ENCODE peak calls at places on chromosomes 12 and 14, in four cellular contexts. One of them, this sample, is unnamed.

GRCh38 chr14:36450550-36450949 is 69.5 kb downstream of the NKX2-1 start:
- DNase-seq in HepG2: no peak
- DNase-seq in K562: no peak
- DNase-seq in GM12891: no peak
- DNase-seq in this sample: no peak

GRCh38 chr12:21073129-21073528 is 57.9 kb upstream of the SLCO1B1 start:
- DNase-seq in GM12891: no peak
- DNase-seq in HepG2: no peak
- DNase-seq in K562: no peak
- DNase-seq in this sample: no peak

GRCh38 chr12:130396667-130397066 is 59.0 kb downstream of the PIWIL1 start:
- DNase-seq in K562: no peak
- DNase-seq in HepG2: no peak
- DNase-seq in GM12891: no peak
- DNase-seq in this sample: no peak

GRCh38 chr12:5200276-5201087 is 156.8 kb downstream of the KCNA5 start:
- DNase-seq in HepG2: peak; percentile 18
- DNase-seq in GM12891: peak; percentile 32
- DNase-seq in K562: peak; percentile 74
- DNase-seq in this sample: peak; percentile 30

GRCh38 chr12:99056186-99056585 is 411.1 kb downstream of the APAF1 start:
- DNase-seq in HepG2: no peak
- DNase-seq in K562: no peak
- DNase-seq in GM12891: no peak
- DNase-seq in this sample: no peak

GRCh38 chr12:3896851-3897351 is 23.7 kb upstream of the PARP11 start:
- DNase-seq in K562: no peak
- DNase-seq in GM12891: no peak
- DNase-seq in HepG2: no peak
- DNase-seq in this sample: no peak

GRCh38 chr12:2248087-2248900 is 195.5 kb downstream of the CACNA1C start:
- DNase-seq in HepG2: peak; percentile 92
- DNase-seq in GM12891: no peak
- DNase-seq in K562: no peak
- DNase-seq in this sample: no peak

GRCh38 chr14:39666386-39666785 is 234.2 kb upstream of the FBXO33 start:
- DNase-seq in GM12891: no peak
- DNase-seq in HepG2: no peak
- DNase-seq in K562: no peak
- DNase-seq in this sample: no peak

GRCh38 chr14:24630087-24630871 is 3.7 kb downstream of the GZMB start:
- DNase-seq in HepG2: no peak
- DNase-seq in K562: no peak
- DNase-seq in GM12891: no peak
- DNase-seq in this sample: no peak

GRCh38 chr14:75335588-75335987 is 57.0 kb downstream of the FOS start:
- DNase-seq in GM12891: no peak
- DNase-seq in HepG2: no peak
- DNase-seq in K562: no peak
- DNase-seq in this sample: no peak

GRCh38 chr12:45076417-45077031 is 25.6 kb upstream of the DBX2 start:
- DNase-seq in HepG2: no peak
- DNase-seq in K562: no peak
- DNase-seq in GM12891: no peak
- DNase-seq in this sample: no peak

GRCh38 chr12:6372403-6373003 is 2.9 kb downstream of the SCNN1A start:
- DNase-seq in GM12891: no peak
- DNase-seq in HepG2: peak; percentile 91
- DNase-seq in K562: no peak
- DNase-seq in this sample: no peak

GRCh38 chr12:56521590-56522371 is at the start of gene RBMS2:
- DNase-seq in K562: peak; percentile 47
- DNase-seq in HepG2: peak; percentile 59
- DNase-seq in GM12891: peak; percentile 24
- DNase-seq in this sample: no peak

GRCh38 chr12:65875635-65876034 is 51.4 kb downstream of the HMGA2 start:
- DNase-seq in GM12891: no peak
- DNase-seq in K562: no peak
- DNase-seq in HepG2: no peak
- DNase-seq in this sample: no peak

GRCh38 chr12:132772551-132772950 is 10.9 kb upstream of the ANKLE2 start:
- DNase-seq in HepG2: no peak
- DNase-seq in K562: no peak
- DNase-seq in GM12891: peak; percentile 72
- DNase-seq in this sample: no peak

GRCh38 chr14:50047274-50047676 is 69.1 kb downstream of the VCPKMT start:
- DNase-seq in GM12891: peak; percentile 46
- DNase-seq in HepG2: peak; percentile 79
- DNase-seq in K562: no peak
- DNase-seq in this sample: peak; percentile 50

GRCh38 chr12:18421840-18422239 is 160.5 kb downstream of the PIK3C2G start:
- DNase-seq in HepG2: no peak
- DNase-seq in K562: no peak
- DNase-seq in GM12891: no peak
- DNase-seq in this sample: no peak

GRCh38 chr12:124909831-124910560 is 4.5 kb downstream of the UBC start:
- DNase-seq in GM12891: no peak
- DNase-seq in K562: no peak
- DNase-seq in HepG2: no peak
- DNase-seq in this sample: no peak

GRCh38 chr12:41521872-41522379 is 333.8 kb downstream of the PDZRN4 start:
- DNase-seq in GM12891: no peak
- DNase-seq in HepG2: no peak
- DNase-seq in K562: no peak
- DNase-seq in this sample: no peak

GRCh38 chr14:93337143-93337753 is 4.4 kb upstream of the BTBD7 start:
- DNase-seq in GM12891: no peak
- DNase-seq in HepG2: no peak
- DNase-seq in K562: no peak
- DNase-seq in this sample: no peak

GRCh38 chr12:64385468-64385867 is 5.1 kb downstream of the C12orf56 start:
- DNase-seq in GM12891: no peak
- DNase-seq in K562: no peak
- DNase-seq in HepG2: no peak
- DNase-seq in this sample: no peak

GRCh38 chr12:131132118-131132892 is 178.6 kb downstream of the ADGRD1 start:
- DNase-seq in K562: peak; percentile 83
- DNase-seq in GM12891: peak; percentile 89
- DNase-seq in HepG2: peak; percentile 53
- DNase-seq in this sample: peak; percentile 82

GRCh38 chr12:98154850-98155249 is 360.5 kb upstream of the TMPO start:
- DNase-seq in HepG2: peak; percentile 9
- DNase-seq in GM12891: no peak
- DNase-seq in K562: no peak
- DNase-seq in this sample: no peak

GRCh38 chr12:26821212-26821701 is 11.7 kb downstream of the ITPR2 start:
- DNase-seq in GM12891: no peak
- DNase-seq in K562: no peak
- DNase-seq in HepG2: no peak
- DNase-seq in this sample: no peak

GRCh38 chr14:57574617-57575288 is 81.1 kb upstream of the CCDC198 start:
- DNase-seq in HepG2: peak; percentile 1
- DNase-seq in GM12891: no peak
- DNase-seq in K562: no peak
- DNase-seq in this sample: no peak

GRCh38 chr12:113860950-113861349 is 105.2 kb downstream of the RBM19 start:
- DNase-seq in HepG2: no peak
- DNase-seq in K562: no peak
- DNase-seq in GM12891: no peak
- DNase-seq in this sample: no peak

GRCh38 chr12:62660763-62661162 is 194.1 kb downstream of the MON2 start:
- DNase-seq in K562: no peak
- DNase-seq in HepG2: no peak
- DNase-seq in GM12891: no peak
- DNase-seq in this sample: no peak

GRCh38 chr12:15978431-15978950 is 67.4 kb downstream of the DERA start:
- DNase-seq in HepG2: no peak
- DNase-seq in GM12891: no peak
- DNase-seq in K562: no peak
- DNase-seq in this sample: no peak
- TF ChIP-seq POLR2AphosphoS5 in HepG2: no peak
- TF ChIP-seq POLR2AphosphoS5 in GM12891: no peak
- TF ChIP-seq POLR2AphosphoS5 in K562: no peak
- TF ChIP-seq POLR2AphosphoS5 in this sample: no peak

GRCh38 chr12:95205016-95205415 is 12.3 kb downstream of the FGD6 start:
- DNase-seq in K562: no peak
- DNase-seq in HepG2: no peak
- DNase-seq in GM12891: no peak
- DNase-seq in this sample: no peak

GRCh38 chr12:95205685-95206084 is 11.6 kb downstream of the FGD6 start:
- DNase-seq in GM12891: no peak
- DNase-seq in K562: no peak
- DNase-seq in HepG2: no peak
- DNase-seq in this sample: no peak

GRCh38 chr12:95202691-95203476 is 14.4 kb downstream of the FGD6 start:
- DNase-seq in HepG2: no peak
- DNase-seq in GM12891: no peak
- DNase-seq in K562: no peak
- DNase-seq in this sample: no peak

GRCh38 chr12:95203477-95203843 is 13.8 kb downstream of the FGD6 start:
- DNase-seq in K562: no peak
- DNase-seq in HepG2: no peak
- DNase-seq in GM12891: no peak
- DNase-seq in this sample: no peak

DNA sequence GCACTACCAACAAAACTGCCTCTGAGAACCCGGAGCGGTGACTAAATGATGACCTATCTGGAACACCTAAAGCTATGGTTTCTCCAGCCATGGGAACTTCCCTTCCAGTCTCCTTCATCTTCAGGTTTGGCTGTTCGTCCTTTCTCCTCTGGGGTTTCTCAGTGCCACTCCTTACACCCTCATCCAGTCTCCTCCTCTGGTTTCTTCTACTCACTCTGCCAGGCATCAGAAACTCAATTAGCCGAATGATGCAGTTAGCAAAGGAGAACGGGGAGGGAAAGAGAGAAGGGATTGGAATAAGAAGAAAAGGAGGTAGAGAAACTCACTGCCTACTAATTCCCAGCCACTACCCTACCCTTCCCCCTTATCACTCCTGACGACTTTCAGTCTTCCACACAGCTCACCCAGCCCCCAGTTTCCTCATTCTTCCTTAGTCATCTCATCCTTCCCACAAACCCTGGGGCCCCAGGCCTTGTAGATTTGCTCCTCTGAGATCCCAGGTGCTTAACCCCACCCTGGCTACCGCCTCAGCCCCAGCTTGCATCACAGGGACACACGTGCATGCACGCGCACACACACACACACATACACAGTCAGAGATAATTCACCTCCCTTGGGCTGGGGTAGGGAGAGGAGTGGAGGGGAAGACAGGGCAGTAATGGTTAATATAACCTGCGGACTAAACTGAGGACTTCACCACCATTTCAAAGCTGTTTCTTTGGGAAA is 13.0 kb downstream of the FGD6 start:
- DNase-seq in HepG2: no peak
- DNase-seq in GM12891: no peak
- DNase-seq in K562: peak; percentile 80
- DNase-seq in this sample: no peak
- TF ChIP-seq TAF1 in HepG2: no peak
- TF ChIP-seq TAF1 in GM12891: no peak
- TF ChIP-seq TAF1 in K562: no peak
- TF ChIP-seq TAF1 in this sample: no peak

GRCh38 chr12:51047655-51048540 is at the start of gene LETMD1:
- DNase-seq in K562: peak; percentile 85
- DNase-seq in GM12891: peak; percentile 82
- DNase-seq in HepG2: peak; percentile 98
- DNase-seq in this sample: peak; percentile 83
- TF ChIP-seq POLR2A in K562: peak; percentile 96
- TF ChIP-seq POLR2A in GM12891: peak; percentile 90
- TF ChIP-seq POLR2A in HepG2: peak; percentile 89
- TF ChIP-seq POLR2A in this sample: peak; percentile 94

GRCh38 chr14:104080557-104081492 is 4.7 kb upstream of the ASPG start:
- DNase-seq in HepG2: no peak
- DNase-seq in GM12891: no peak
- DNase-seq in K562: no peak
- DNase-seq in this sample: peak; percentile 11

GRCh38 chr14:104081493-104081835 is 4.0 kb upstream of the ASPG start:
- DNase-seq in K562: no peak
- DNase-seq in HepG2: no peak
- DNase-seq in GM12891: no peak
- DNase-seq in this sample: peak; percentile 7

GRCh38 chr14:104081951-104082464 is 3.5 kb upstream of the ASPG start:
- DNase-seq in HepG2: no peak
- DNase-seq in K562: no peak
- DNase-seq in GM12891: peak; percentile 11
- DNase-seq in this sample: peak; percentile 13

GRCh38 chr14:104084251-104085002 is 1.1 kb upstream of the ASPG start:
- DNase-seq in HepG2: no peak
- DNase-seq in K562: no peak
- DNase-seq in GM12891: no peak
- DNase-seq in this sample: no peak

GRCh38 chr14:104082807-104083206 is 2.7 kb upstream of the ASPG start:
- DNase-seq in HepG2: no peak
- DNase-seq in GM12891: no peak
- DNase-seq in K562: no peak
- DNase-seq in this sample: no peak
- TF ChIP-seq POLR2AphosphoS5 in HepG2: no peak
- TF ChIP-seq POLR2AphosphoS5 in GM12891: no peak
- TF ChIP-seq POLR2AphosphoS5 in K562: no peak
- TF ChIP-seq POLR2AphosphoS5 in this sample: no peak

DNA sequence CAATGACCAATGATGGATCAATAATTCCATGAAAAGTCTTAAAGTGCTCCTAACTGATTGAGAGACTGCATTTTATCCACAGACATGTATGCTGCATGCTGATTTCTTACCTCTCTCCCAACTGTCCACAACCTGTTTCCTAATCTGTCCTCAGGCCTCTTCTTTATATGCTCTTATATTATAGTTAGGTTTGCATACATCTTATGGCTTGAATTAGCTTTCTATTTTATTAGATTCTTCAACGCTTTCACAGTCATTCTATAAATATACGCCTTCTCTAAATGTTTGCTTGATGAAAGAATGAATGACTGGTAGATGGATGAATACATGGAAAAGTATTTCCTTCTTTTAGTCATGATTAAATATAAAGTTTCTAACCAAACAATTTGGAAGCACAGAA is 91.9 kb upstream of the NPAS3 start:
- DNase-seq in K562: no peak
- DNase-seq in HepG2: no peak
- DNase-seq in GM12891: no peak
- DNase-seq in this sample: no peak
- TF ChIP-seq TAF1 in K562: no peak
- TF ChIP-seq TAF1 in HepG2: no peak
- TF ChIP-seq TAF1 in GM12891: no peak
- TF ChIP-seq TAF1 in this sample: no peak

GRCh38 chr14:68978550-68978911 is 571 bp downstream of the ACTN1 start:
- DNase-seq in HepG2: no peak
- DNase-seq in GM12891: peak; percentile 46
- DNase-seq in K562: peak; percentile 71
- DNase-seq in this sample: no peak
- TF ChIP-seq POLR2A in HepG2: peak; percentile 30
- TF ChIP-seq POLR2A in GM12891: no peak
- TF ChIP-seq POLR2A in K562: peak; percentile 57
- TF ChIP-seq POLR2A in this sample: no peak

GRCh38 chr12:109940339-109940923 is 40.4 kb downstream of the TCHP start:
- DNase-seq in GM12891: no peak
- DNase-seq in HepG2: no peak
- DNase-seq in K562: no peak
- DNase-seq in this sample: no peak
- TF ChIP-seq POLR2AphosphoS5 in GM12891: no peak
- TF ChIP-seq POLR2AphosphoS5 in HepG2: no peak
- TF ChIP-seq POLR2AphosphoS5 in K562: no peak
- TF ChIP-seq POLR2AphosphoS5 in this sample: no peak

GRCh38 chr14:69191340-69192111 is at the start of gene EXD2:
- DNase-seq in HepG2: peak; percentile 87
- DNase-seq in GM12891: peak; percentile 84
- DNase-seq in K562: peak; percentile 73
- DNase-seq in this sample: peak; percentile 78

GRCh38 chr14:69190191-69190590 is 1.1 kb upstream of the EXD2 start:
- DNase-seq in GM12891: no peak
- DNase-seq in K562: no peak
- DNase-seq in HepG2: no peak
- DNase-seq in this sample: no peak
- TF ChIP-seq TAF1 in GM12891: no peak
- TF ChIP-seq TAF1 in K562: no peak
- TF ChIP-seq TAF1 in HepG2: no peak
- TF ChIP-seq TAF1 in this sample: no peak

This sample was measured in GM12892.